ENCODE peak calls at places on chromosomes 2 and 18, in seven cellular contexts. H, O, A, Q, D, V and S are unnamed samples.

GRCh38 chr2:99555410-99555809 is 65.6 kb upstream of the REV1 start:
- DNase-seq in Q (no peak), A (no peak), V (no peak), O (no peak), D (no peak), H (no peak), S (no peak)

GRCh38 chr2:149080964-149081363 is 42.5 kb downstream of the LYPD6B start:
- DNase-seq in Q (no peak), H (no peak), D (no peak), O (no peak), V (no peak), A (no peak), S (no peak)

GRCh38 chr18:24499814-24500601 is 39.6 kb downstream of the HRH4 start:
- DNase-seq in V (no peak), H (no peak), A (no peak), D (no peak), Q (no peak), O (no peak), S (no peak)

GRCh38 chr2:235854276-235854675 is 313.9 kb downstream of the GBX2 start:
- DNase-seq in V (no peak), D (no peak), Q (no peak), A (no peak), O (no peak), H (no peak), S (peak)

GRCh38 chr2:150495993-150496627 is 8.6 kb upstream of the RND3 start:
- DNase-seq in D (no peak), A (no peak), H (no peak), O (no peak), V (no peak), Q (no peak), S (no peak)

GRCh38 chr2:191218292-191218898 is 26.8 kb upstream of the MYO1B start:
- DNase-seq in V (no peak), A (peak), Q (peak), D (no peak), H (no peak), O (peak), S (peak)

GRCh38 chr18:46071894-46072867 is at the start of gene PSTPIP2:
- DNase-seq in V (peak), H (peak), O (peak), A (peak), Q (peak), D (peak), S (peak)

GRCh38 chr2:177165731-177166711 is 46.6 kb upstream of the HNRNPA3 start:
- DNase-seq in H (no peak), O (no peak), A (no peak), Q (no peak), D (peak), V (no peak), S (peak)

GRCh38 chr2:38590053-38590452 is 12.7 kb downstream of the HNRNPLL start:
- DNase-seq in O (no peak), D (no peak), H (no peak), A (no peak), V (no peak), Q (no peak), S (no peak)

GRCh38 chr2:217789736-217790181 is 213.0 kb downstream of the TNS1 start:
- DNase-seq in H (no peak), A (no peak), V (peak), Q (no peak), D (peak), O (peak), S (no peak)
- H3K4me3 ChIP-seq in H (no peak), A (no peak), V (peak), Q (no peak), D (peak), O (no peak), S (peak)

GRCh38 chr2:215772003-215772402 is 241.3 kb downstream of the MREG start:
- DNase-seq in V (no peak), Q (no peak), D (no peak), A (no peak), H (no peak), O (no peak), S (no peak)
- H3K27ac ChIP-seq in V (no peak), Q (no peak), D (no peak), A (peak), H (no peak), O (no peak), S (peak)

DNA sequence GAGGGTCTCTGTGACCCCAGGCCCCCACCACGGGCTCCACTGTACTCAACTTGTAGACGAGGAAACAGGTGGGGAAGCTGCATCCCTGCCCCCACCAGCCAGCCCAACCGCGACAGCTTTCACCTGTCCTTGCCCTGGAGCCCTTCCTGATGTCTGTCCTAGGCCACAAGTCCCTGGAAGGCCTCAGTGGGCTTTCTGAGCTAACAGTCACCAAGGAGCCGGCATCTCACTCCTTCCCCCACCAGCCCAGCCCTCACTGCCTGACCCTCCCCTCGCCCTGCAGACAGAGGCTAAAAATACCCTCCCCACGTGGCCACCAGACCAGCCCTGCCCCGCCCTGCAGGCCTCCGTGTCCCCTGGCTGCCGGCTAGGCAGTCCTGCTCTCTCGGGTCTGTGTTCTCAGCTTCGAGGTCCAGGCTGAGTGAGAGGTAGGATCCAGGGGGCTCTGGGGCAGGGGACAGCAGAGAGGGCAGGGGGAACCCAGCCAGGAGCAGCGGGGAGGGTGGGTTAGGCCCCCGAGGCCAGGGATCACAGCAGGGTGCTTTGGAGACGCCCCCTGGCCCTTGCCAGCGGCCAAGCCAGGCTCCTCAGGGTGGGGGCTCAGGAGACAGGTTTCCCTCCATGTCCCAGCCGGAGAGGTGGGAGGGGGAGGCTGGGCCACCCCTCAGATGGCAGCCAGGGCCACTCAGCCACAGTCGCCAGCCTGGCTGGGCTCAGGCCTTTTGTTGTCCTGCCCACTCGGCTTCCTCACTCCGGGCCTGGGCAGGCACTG is at the start of gene KLHL30:
- DNase-seq in Q (no peak), D (no peak), A (no peak), V (peak), H (no peak), O (no peak), S (no peak)
- H3K4me3 ChIP-seq in Q (no peak), D (no peak), A (peak), V (peak), H (no peak), O (no peak), S (no peak)

DNA sequence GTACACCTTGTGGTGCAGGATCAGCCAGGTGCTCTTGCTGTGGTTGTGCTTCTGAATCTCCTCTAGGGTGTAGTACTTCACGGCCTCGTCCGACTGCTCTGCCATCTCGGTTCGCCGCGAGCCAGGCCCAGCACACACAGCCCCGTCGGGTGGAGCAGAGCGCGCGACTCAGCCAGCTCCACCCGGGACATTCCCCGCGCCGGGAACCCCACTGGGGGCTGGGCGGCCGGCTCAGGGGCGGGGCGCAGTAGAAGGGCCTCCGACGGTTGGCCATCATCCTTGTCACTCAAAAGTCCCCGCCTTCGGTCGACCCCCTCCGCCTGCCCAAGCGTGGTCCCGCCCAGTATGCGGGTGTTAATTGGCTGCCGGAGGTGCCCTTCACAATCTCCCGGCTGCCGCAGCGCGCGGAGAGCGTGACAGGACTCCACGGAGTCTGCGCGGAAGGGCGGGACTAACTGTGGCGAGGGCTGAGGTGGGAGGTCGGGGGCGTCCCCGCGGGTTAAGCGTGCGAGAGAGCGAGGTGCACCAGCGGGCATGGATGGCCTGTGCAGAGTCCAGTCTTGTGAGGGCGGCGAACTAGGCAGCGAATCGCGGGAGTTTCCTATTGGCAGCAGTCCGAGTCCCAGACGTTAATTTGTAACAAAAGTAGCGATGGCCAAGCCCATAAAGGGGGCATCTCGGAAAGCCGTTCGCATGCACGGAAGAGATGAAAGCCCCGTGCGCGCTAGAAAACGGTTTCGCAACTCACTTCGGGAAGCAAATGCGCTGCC is at the start of gene CYB5A:
- DNase-seq in Q (peak), V (peak), H (peak), D (peak), A (peak), O (peak), S (peak)
- H3K27ac ChIP-seq in Q (no peak), V (peak), H (peak), D (peak), A (no peak), O (peak), S (peak)

DNA sequence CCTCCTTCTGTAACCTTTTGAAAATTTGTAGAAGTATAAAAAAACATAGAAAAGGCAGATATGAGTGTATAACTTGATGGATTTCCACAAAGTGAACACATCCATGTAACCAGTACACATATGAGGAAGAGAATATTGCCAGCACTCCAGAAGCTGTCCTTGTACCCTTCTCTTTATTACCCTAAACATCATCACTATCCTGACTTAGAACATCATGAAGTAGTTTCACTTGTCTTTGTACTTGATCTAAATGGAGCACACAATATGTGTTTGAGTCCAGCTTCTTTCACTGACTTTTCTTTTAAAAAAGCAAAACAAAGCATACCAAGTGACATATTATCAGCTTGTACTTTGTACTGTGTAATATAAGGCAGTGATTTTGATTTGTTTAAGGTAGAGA is 154.0 kb downstream of the PHLPP1 start:
- DNase-seq in H (no peak), A (no peak), Q (no peak), O (no peak), D (no peak), V (no peak), S (no peak)
- H3K4me3 ChIP-seq in H (no peak), A (no peak), Q (no peak), O (no peak), D (peak), V (no peak), S (no peak)

GRCh38 chr2:18516112-18516511 is 44.3 kb downstream of the RDH14 start:
- DNase-seq in Q (no peak), D (no peak), A (peak), H (no peak), V (no peak), O (no peak), S (no peak)
- H3K27ac ChIP-seq in Q (no peak), D (no peak), A (no peak), H (no peak), V (no peak), O (no peak), S (no peak)